ENCODE peak calls at places on chromosome 12, in five cellular contexts. K is uterus, Y is IMR-90, P is GM12865, H is astrocyte of the spinal cord. L is an unnamed sample.

GRCh38 chr12:12230275-12230674 is 36.6 kb downstream of the LRP6 start:
- DNase-seq in K (no peak), Y (no peak), P (no peak), H (no peak), L (no peak)

GRCh38 chr12:113131556-113131955 is 4.0 kb downstream of the RASAL1 start:
- DNase-seq in K (no peak), Y (no peak), P (no peak), H (no peak), L (no peak)

GRCh38 chr12:106333010-106333409 is 24.5 kb upstream of the POLR3B start:
- DNase-seq in K (no peak), Y (no peak), P (no peak), H (no peak), L (no peak)

GRCh38 chr12:53862206-53862605 is 76.4 kb upstream of the HOXC13 start:
- DNase-seq in K (no peak), Y (no peak), P (no peak), H (no peak), L (no peak)

GRCh38 chr12:95815635-95816212 is 25.2 kb upstream of the NTN4 start:
- DNase-seq in K (no peak), Y (peak; percentile 62), P (peak; percentile 11), H (peak; percentile 52), L (peak; percentile 56)

GRCh38 chr12:47828967-47829482 is 9.3 kb upstream of the HDAC7 start:
- DNase-seq in K (peak; percentile 92), Y (peak; percentile 59), P (no peak), H (peak; percentile 54), L (peak; percentile 90)

GRCh38 chr12:55830601-55831406 is 1.4 kb upstream of the DNAJC14 start:
- DNase-seq in K (peak; percentile 86), Y (peak; percentile 56), P (peak; percentile 64), H (peak; percentile 77), L (no peak)

GRCh38 chr12:132523576-132524331 is 33.8 kb downstream of the FBRSL1 start:
- DNase-seq in K (peak; percentile 55), Y (peak; percentile 24), P (peak; percentile 71), H (peak; percentile 15), L (peak; percentile 66)

GRCh38 chr12:95116773-95117172 is 43.4 kb upstream of the NR2C1 start:
- DNase-seq in K (no peak), Y (no peak), P (peak; percentile 33), H (no peak), L (peak; percentile 95)

GRCh38 chr12:122208073-122208820 is 4.7 kb downstream of the B3GNT4 start:
- DNase-seq in K (no peak), Y (no peak), P (no peak), H (no peak), L (no peak)

GRCh38 chr12:71999795-72000194 is 61.1 kb downstream of the TPH2 start:
- DNase-seq in K (no peak), Y (no peak), P (no peak), H (no peak), L (peak; percentile 68)

GRCh38 chr12:49961111-49961922 is at the start of gene AQP5:
- DNase-seq in K (no peak), Y (no peak), P (no peak), H (no peak), L (no peak)

GRCh38 chr12:103928736-103929050 is 1.5 kb upstream of the HSP90B1 start:
- DNase-seq in K (peak; percentile 22), Y (no peak), P (peak; percentile 90), H (no peak), L (no peak)

GRCh38 chr12:92553389-92553788 is 149.4 kb upstream of the PLEKHG7 start:
- DNase-seq in K (peak; percentile 25), Y (no peak), P (peak; percentile 90), H (no peak), L (no peak)

GRCh38 chr12:52037248-52037861 is 13.9 kb upstream of the NR4A1 start:
- DNase-seq in K (peak; percentile 88), Y (peak; percentile 46), P (no peak), H (peak; percentile 49), L (peak; percentile 36)

GRCh38 chr12:12718853-12719252 is 1.7 kb downstream of the CDKN1B start:
- DNase-seq in K (no peak), Y (peak; percentile 76), P (no peak), H (peak; percentile 33), L (peak; percentile 10)

GRCh38 chr12:94867066-94867855 is 136.2 kb downstream of the NDUFA12 start:
- DNase-seq in K (no peak), Y (peak; percentile 17), P (peak; percentile 62), H (no peak), L (no peak)

GRCh38 chr12:100293017-100293416 is 26.0 kb downstream of the SCYL2 start:
- DNase-seq in K (no peak), Y (no peak), P (no peak), H (no peak), L (no peak)

GRCh38 chr12:62248873-62249272 is 11.3 kb upstream of the USP15 start:
- DNase-seq in K (no peak), Y (no peak), P (no peak), H (no peak), L (peak; percentile 10)

GRCh38 chr12:68163546-68164210 is 4.1 kb upstream of the IFNG start:
- DNase-seq in K (no peak), Y (no peak), P (peak; percentile 61), H (no peak), L (no peak)

GRCh38 chr12:52320784-52321400 is at the start of gene KRT83:
- DNase-seq in K (no peak), Y (no peak), P (no peak), H (no peak), L (no peak)

GRCh38 chr12:56644654-56645053 is 1.1 kb downstream of the ATP5F1B start:
- DNase-seq in K (no peak), Y (no peak), P (no peak), H (peak; percentile 9), L (no peak)

GRCh38 chr12:26748741-26749431 is 84.1 kb downstream of the ITPR2 start:
- DNase-seq in K (no peak), Y (peak; percentile 70), P (peak; percentile 72), H (peak; percentile 89), L (peak; percentile 58)

GRCh38 chr12:14841761-14842160 is 1.6 kb downstream of the ART4 start:
- DNase-seq in K (peak; percentile 34), Y (peak; percentile 54), P (no peak), H (peak; percentile 40), L (peak; percentile 79)

GRCh38 chr12:18323159-18323558 is 61.8 kb downstream of the PIK3C2G start:
- DNase-seq in K (no peak), Y (peak; percentile 52), P (no peak), H (peak; percentile 53), L (peak; percentile 12)

GRCh38 chr12:108815369-108815768 is 42.0 kb downstream of the SSH1 start:
- DNase-seq in K (no peak), Y (no peak), P (no peak), H (no peak), L (no peak)

GRCh38 chr12:5648692-5649338 is 216.9 kb downstream of the NTF3 start:
- DNase-seq in K (no peak), Y (peak; percentile 58), P (peak; percentile 9), H (no peak), L (peak; percentile 29)

GRCh38 chr12:61251076-61251475 is 1009.1 kb upstream of the USP15 start:
- DNase-seq in K (no peak), Y (no peak), P (no peak), H (no peak), L (no peak)

GRCh38 chr12:50763637-50764115 is at the start of gene ATF1:
- DNase-seq in K (peak; percentile 90), Y (peak; percentile 93), P (peak; percentile 96), H (peak; percentile 95), L (peak; percentile 91)

DNA sequence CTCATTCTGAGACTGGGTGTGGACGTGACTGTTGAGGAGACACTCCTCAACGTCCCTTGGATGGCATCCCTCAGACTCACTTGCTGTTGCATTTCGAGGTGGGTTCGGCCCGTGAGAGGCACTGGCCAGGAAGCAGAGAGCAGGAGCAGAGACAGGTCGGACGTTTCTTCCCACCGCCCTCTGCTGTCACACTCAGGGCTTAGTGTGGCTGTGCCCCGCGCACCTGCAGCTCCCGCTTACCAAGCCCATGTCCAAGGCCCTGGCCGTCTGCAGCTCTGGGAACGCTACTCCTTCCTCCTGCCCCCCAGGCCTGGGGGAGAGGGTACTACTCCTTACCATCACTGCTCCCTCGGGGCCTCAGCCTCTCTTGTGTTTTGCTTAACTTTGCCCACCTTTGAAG is 29.8 kb upstream of the PIWIL1 start:
- DNase-seq in K (no peak), Y (no peak), P (no peak), H (no peak), L (no peak)
- H3K4me3 ChIP-seq in K (no peak overlapping the region), Y (no peak overlapping the region), P (no peak overlapping the region), H (no peak overlapping the region), L (no peak overlapping the region)

DNA sequence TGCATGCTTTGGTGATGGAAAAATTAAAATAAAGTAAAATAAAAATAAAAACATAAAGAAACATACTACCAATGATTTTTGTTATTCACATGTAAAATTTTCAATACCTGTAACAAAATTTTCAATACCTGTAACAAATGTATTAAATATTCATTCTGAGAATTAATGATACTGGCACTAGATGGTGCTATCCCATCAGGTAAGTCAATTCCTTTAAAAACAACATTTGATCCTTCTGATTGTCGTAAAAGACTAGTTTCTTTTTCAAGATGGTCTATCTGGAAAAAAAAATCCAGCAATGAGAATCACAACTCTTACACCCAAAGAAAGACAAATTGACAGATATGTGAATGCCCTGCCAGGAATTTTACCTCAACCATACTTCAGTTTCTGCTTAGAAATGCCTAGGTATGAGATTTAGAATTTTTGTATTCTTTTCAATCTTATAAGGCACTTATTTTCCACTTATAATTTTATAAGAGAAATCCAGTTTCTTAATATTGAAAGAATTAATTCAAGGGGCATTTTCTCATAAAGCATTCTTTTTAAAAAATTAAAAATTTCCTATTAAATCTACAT is 30.7 kb downstream of the CEP290 start:
- DNase-seq in K (no peak), Y (peak; percentile 56), P (peak; percentile 44), H (peak; percentile 65), L (peak; percentile 76)
- H3K4me3 ChIP-seq in K (no peak overlapping the region), Y (no peak overlapping the region), P (no peak overlapping the region), H (no peak overlapping the region), L (peak overlapping the region; percentile 61)

GRCh38 chr12:38983117-38983571 is 77.8 kb upstream of the CPNE8 start:
- DNase-seq in K (no peak), Y (no peak), P (peak; percentile 3), H (no peak), L (no peak)
- H3K4me3 ChIP-seq in K (no peak overlapping the region), Y (no peak overlapping the region), P (peak overlapping the region; percentile 33), H (no peak overlapping the region), L (peak overlapping the region; percentile 35)

GRCh38 chr12:89236237-89236636 is 116.1 kb downstream of the DUSP6 start:
- DNase-seq in K (no peak), Y (peak; percentile 86), P (no peak), H (peak; percentile 62), L (peak; percentile 75)
- H3K4me3 ChIP-seq in K (no peak overlapping the region), Y (no peak overlapping the region), P (no peak overlapping the region), H (no peak overlapping the region), L (peak overlapping the region; percentile 2)

DNA sequence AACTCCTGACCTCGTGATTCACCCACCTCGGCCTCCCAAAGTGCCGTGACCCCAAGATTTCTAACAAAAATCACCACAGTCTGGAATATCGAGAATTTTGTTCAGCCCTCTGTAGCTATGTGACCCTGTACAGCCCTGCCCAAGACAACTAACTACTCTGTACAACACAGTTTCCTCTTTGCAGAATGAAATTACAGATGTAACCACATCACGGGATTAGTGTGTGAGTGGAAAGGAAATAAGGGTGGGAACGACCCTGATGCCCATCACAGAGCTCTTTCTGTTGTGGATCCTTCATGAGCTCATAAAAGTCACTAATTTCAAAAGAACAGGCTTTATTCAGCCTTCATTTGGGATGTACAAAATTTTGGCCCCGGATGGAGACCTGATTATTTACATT is 50.5 kb upstream of the KRR1 start:
- DNase-seq in K (no peak), Y (no peak), P (no peak), H (no peak), L (no peak)
- H3K4me3 ChIP-seq in K (no peak overlapping the region), Y (no peak overlapping the region), P (no peak overlapping the region), H (no peak overlapping the region), L (no peak overlapping the region)

GRCh38 chr12:30925607-30926242 is 823 bp upstream of the TSPAN11 start:
- DNase-seq in K (no peak), Y (no peak), P (no peak), H (no peak), L (no peak)
- H3K4me3 ChIP-seq in K (peak overlapping the region; percentile 15), Y (peak overlapping the region; percentile 3), P (peak overlapping the region; percentile 24), H (peak overlapping the region; percentile 28), L (no peak overlapping the region)